ENCODE peak calls at places on chromosomes 1 and 21, in ten cellular contexts. M is stomach, A is dorsolateral prefrontal cortex, S is HCT116, Q is Karpas-422, D is right cardiac atrium, U is pancreas, P is adrenal gland, N is tibial artery, K is AG04450. L is an unnamed sample.

GRCh38 chr21:25903599-25903998 is 168.8 kb downstream of the GABPA start:
- DNase-seq in M (no peak), A (no peak), S (no peak), Q (peak), D (no peak), U (no peak), P (no peak), N (no peak), K (no peak), L (no peak)

GRCh38 chr1:206035027-206035426 is 11.3 kb upstream of the CTSE start:
- DNase-seq in M (peak), A (no peak), S (no peak), Q (no peak), D (no peak), U (no peak), P (no peak), N (no peak), K (no peak), L (no peak)

GRCh38 chr1:166166701-166167394 is at the start of gene FAM78B:
- DNase-seq in M (peak), A (peak), S (peak), Q (peak), D (peak), U (peak), P (peak), N (peak), K (no peak), L (peak)

GRCh38 chr1:21175670-21176581 is 771 bp downstream of the EIF4G3 start:
- DNase-seq in M (peak), A (no peak), S (no peak), Q (peak), D (peak), U (peak), P (peak), N (no peak), K (no peak), L (peak)

GRCh38 chr1:21326861-21327344 is 36.6 kb upstream of the ECE1 start:
- DNase-seq in M (no peak), A (no peak), S (no peak), Q (no peak), D (peak), U (peak), P (no peak), N (peak), K (no peak), L (no peak)

GRCh38 chr1:56061824-56062223 is 517.5 kb downstream of the PLPP3 start:
- DNase-seq in M (no peak), A (no peak), S (no peak), Q (peak), D (no peak), U (no peak), P (no peak), N (no peak), K (no peak), L (no peak)

GRCh38 chr1:207997486-207998268 is 86.8 kb upstream of the CD34 start:
- DNase-seq in M (peak), A (peak), S (peak), Q (peak), D (peak), U (peak), P (peak), N (peak), K (peak), L (peak)

GRCh38 chr1:163094182-163094581 is 25.0 kb downstream of the RGS4 start:
- DNase-seq in M (no peak), A (no peak), S (no peak), Q (no peak), D (no peak), U (no peak), P (no peak), N (no peak), K (no peak), L (no peak)

GRCh38 chr1:178076607-178077006 is 17.3 kb upstream of the RASAL2 start:
- DNase-seq in M (no peak), A (no peak), S (no peak), Q (no peak), D (no peak), U (no peak), P (no peak), N (no peak), K (no peak), L (no peak)

GRCh38 chr1:115692224-115692623 is 50.5 kb downstream of the VANGL1 start:
- DNase-seq in M (no peak), A (no peak), S (no peak), Q (no peak), D (no peak), U (no peak), P (no peak), N (no peak), K (no peak), L (no peak)

GRCh38 chr1:155104605-155105534 is 22.8 kb upstream of the EFNA1 start:
- DNase-seq in M (no peak), A (no peak), S (no peak), Q (no peak), D (no peak), U (no peak), P (no peak), N (no peak), K (no peak), L (no peak)

GRCh38 chr1:215844777-215845176 is 277.7 kb downstream of the KCTD3 start:
- DNase-seq in M (no peak), A (no peak), S (no peak), Q (no peak), D (no peak), U (no peak), P (no peak), N (no peak), K (no peak), L (no peak)

GRCh38 chr21:32535616-32536015 is 49.7 kb downstream of the TCP10L start:
- DNase-seq in M (no peak), A (no peak), S (no peak), Q (no peak), D (no peak), U (no peak), P (no peak), N (no peak), K (no peak), L (no peak)

GRCh38 chr1:19372136-19372514 is 60.0 kb downstream of the SLC66A1 start:
- DNase-seq in M (no peak), A (no peak), S (no peak), Q (no peak), D (no peak), U (no peak), P (no peak), N (no peak), K (no peak), L (no peak)

GRCh38 chr1:185646202-185646683 is 87.9 kb upstream of the HMCN1 start:
- DNase-seq in M (peak), A (no peak), S (peak), Q (no peak), D (no peak), U (peak), P (peak), N (no peak), K (peak), L (peak)

GRCh38 chr1:154931940-154932487 is 4.5 kb downstream of the PMVK start:
- DNase-seq in M (peak), A (no peak), S (peak), Q (no peak), D (no peak), U (peak), P (no peak), N (no peak), K (no peak), L (no peak)

GRCh38 chr1:183291802-183292515 is 105.9 kb downstream of the LAMC2 start:
- DNase-seq in M (no peak), A (no peak), S (no peak), Q (no peak), D (no peak), U (no peak), P (no peak), N (no peak), K (no peak), L (no peak)

GRCh38 chr1:110673805-110674336 is 869 bp downstream of the KCNA3 start:
- DNase-seq in M (no peak), A (no peak), S (no peak), Q (no peak), D (peak), U (no peak), P (no peak), N (peak), K (no peak), L (no peak)

GRCh38 chr1:151519667-151520066 is 8.5 kb downstream of the CGN start:
- DNase-seq in M (no peak), A (no peak), S (no peak), Q (no peak), D (no peak), U (no peak), P (no peak), N (no peak), K (no peak), L (no peak)

GRCh38 chr1:10873189-10873588 is 76.7 kb upstream of the CASZ1 start:
- DNase-seq in M (no peak), A (no peak), S (peak), Q (peak), D (no peak), U (no peak), P (no peak), N (no peak), K (no peak), L (no peak)

GRCh38 chr1:16146888-16147614 is 8.8 kb downstream of the EPHA2 start:
- DNase-seq in M (no peak), A (no peak), S (no peak), Q (no peak), D (no peak), U (no peak), P (peak), N (no peak), K (no peak), L (no peak)

DNA sequence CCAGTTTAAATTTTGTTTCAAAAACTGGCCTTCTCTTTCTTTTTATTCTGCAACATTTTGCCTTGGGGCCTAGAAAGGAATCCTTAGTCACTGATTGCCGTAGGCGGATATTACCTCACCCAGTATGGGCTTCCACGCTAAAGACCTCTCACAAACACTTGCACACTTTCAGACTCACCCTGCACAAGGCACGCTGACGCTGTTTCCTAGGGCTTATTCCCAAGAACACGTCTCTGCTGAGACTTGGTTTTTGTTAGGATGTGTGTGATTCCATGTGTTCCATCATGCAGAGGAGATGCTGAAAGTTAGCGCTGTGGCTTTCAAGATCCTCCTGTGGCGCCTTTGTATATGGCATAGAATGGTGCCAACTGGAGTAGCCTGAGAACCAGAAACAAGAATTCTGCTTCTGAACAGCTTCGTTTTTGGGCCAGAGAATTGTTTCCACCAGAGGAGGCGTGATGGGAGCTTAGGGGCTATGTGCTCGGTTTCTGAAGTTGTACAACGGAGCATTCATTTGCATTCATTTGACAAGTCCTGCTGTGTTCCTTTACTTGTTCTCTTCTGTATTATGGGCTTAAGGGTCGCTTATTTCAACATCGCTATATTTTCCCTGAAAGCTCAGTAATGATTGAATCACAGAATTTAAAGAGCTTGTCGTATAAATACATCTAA is 297.0 kb downstream of the DISC1 start:
- DNase-seq in M (no peak), A (no peak), S (no peak), Q (no peak), D (no peak), U (no peak), P (no peak), N (no peak), K (no peak), L (no peak)
- H3K27ac ChIP-seq in M (no peak), A (peak), S (no peak), Q (no peak), D (peak), U (no peak), P (no peak), N (no peak), K (no peak), L (no peak)

DNA sequence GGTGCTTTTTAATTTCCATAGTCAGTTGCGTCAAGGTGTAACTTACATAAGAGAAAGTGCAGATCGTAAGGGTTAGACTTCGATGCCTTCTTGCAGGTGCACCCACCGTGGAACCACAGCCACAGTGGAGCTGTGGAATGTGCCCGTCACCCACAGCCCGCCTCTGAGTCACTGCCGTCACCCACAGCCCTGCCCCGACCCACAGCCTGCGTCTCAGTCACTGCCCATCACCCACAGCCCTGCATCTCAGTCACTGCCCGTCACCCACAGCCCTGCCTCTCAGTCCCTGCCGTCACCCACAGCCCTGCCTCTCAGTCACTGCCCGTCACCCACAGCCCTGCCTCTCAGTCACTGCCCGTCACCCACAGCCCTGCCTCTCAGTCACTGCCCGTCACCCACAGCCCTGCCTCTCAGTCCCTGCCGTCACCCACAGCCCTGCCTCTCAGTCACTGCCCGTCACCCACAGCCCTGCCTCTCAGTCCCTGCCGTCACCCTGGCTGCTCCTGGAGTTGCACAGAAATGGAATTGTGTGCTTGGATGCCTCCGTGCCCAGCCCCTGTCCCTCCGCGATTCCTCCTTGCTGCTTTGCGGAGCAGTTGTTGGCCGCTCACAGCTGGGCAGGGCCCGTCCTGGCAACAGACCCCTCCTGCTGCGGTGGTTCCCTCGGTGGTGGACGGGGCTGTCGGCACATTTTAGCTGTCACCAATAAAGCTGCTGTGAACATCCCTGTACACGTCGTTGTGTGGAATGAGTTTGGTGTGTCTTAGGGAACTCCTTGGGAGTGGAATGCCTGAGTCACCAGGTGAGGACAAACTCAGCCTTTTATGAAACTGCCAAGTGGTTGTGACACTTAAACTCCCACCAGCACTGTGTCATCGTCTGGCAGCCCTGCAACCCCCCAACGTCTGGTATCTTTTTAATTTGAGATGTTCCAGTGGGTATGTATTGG is 44.9 kb upstream of the COL6A2 start:
- DNase-seq in M (no peak), A (no peak), S (peak), Q (no peak), D (no peak), U (no peak), P (no peak), N (no peak), K (no peak), L (no peak)
- H3K27ac ChIP-seq in M (no peak), A (no peak), S (no peak), Q (no peak), D (no peak), U (no peak), P (no peak), N (no peak), K (peak), L (no peak)

DNA sequence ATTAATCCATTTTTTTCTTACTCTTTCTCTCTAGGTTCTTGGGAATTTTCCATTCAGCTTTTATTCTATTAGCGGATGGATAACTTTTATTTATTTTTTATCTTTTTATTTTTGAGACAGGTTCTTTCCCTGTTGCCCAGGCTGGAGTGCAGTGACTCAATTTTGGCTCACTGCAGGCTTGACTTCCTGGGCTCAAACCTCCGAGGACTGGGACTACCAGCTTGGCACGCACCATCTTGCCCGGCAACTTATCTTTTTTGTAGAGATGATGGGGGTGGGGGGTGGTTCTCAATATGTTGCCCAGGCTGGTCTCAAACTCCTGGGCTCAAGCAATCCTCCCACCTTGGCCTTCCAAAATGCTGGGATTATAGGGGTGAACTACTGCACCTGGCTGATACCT is 36.1 kb upstream of the CHIT1 start:
- DNase-seq in M (no peak), A (no peak), S (no peak), Q (peak), D (no peak), U (no peak), P (no peak), N (no peak), K (no peak), L (no peak)
- H3K27ac ChIP-seq in M (no peak), A (no peak), S (no peak), Q (peak), D (no peak), U (no peak), P (no peak), N (no peak), K (no peak), L (no peak)

GRCh38 chr1:180211156-180211859 is 18.8 kb upstream of the LHX4 start:
- DNase-seq in M (no peak), A (no peak), S (no peak), Q (no peak), D (no peak), U (no peak), P (no peak), N (no peak), K (no peak), L (no peak)
- H3K27ac ChIP-seq in M (no peak), A (no peak), S (no peak), Q (no peak), D (no peak), U (no peak), P (no peak), N (no peak), K (no peak), L (no peak)

GRCh38 chr1:244384066-244384465 is 67.6 kb downstream of the ADSS2 start:
- DNase-seq in M (no peak), A (no peak), S (no peak), Q (no peak), D (no peak), U (no peak), P (no peak), N (no peak), K (no peak), L (no peak)

GRCh38 chr1:244383278-244383884 is 68.3 kb downstream of the ADSS2 start:
- DNase-seq in M (no peak), A (no peak), S (no peak), Q (no peak), D (no peak), U (no peak), P (no peak), N (no peak), K (no peak), L (no peak)

GRCh38 chr1:244387415-244387814 is 64.3 kb downstream of the ADSS2 start:
- DNase-seq in M (no peak), A (no peak), S (no peak), Q (no peak), D (no peak), U (no peak), P (no peak), N (no peak), K (no peak), L (no peak)

GRCh38 chr1:244388961-244389360 is 62.7 kb downstream of the ADSS2 start:
- DNase-seq in M (no peak), A (no peak), S (no peak), Q (peak), D (no peak), U (no peak), P (no peak), N (no peak), K (peak), L (no peak)

GRCh38 chr1:244386595-244386994 is 65.1 kb downstream of the ADSS2 start:
- DNase-seq in M (no peak), A (no peak), S (no peak), Q (no peak), D (no peak), U (no peak), P (no peak), N (no peak), K (no peak), L (no peak)
- H3K27ac ChIP-seq in M (no peak), A (no peak), S (no peak), Q (no peak), D (no peak), U (no peak), P (no peak), N (no peak), K (no peak), L (no peak)